ENCODE peak calls at places on chromosomes 5 and 9, in six cellular contexts. M is activated T-cell treated with anti-CD3 and anti-CD28 coated beads for 1 hour; X is stimulated activated CD4-positive, alpha-beta T cell treated with anti-CD3 and anti-CD28 coated beads, Interleukin-2, amount 100 ng/mL, for 48 hours; Q is CD8-positive, alpha-beta memory T cell; K is cardiac fibroblast; U is Right ventricle myocardium inferior. N is an unnamed sample.

GRCh38 chr9:137802021-137802420 is 75.6 kb upstream of the CACNA1B start:
- DNase-seq in M (no peak), U (no peak), K (no peak), X (no peak), Q (no peak), N (no peak)

GRCh38 chr5:156595132-156595787 is 254.8 kb upstream of the PPP1R2B start:
- DNase-seq in U (peak), Q (no peak), M (no peak), K (no peak), X (no peak), N (no peak)

GRCh38 chr9:116355153-116355827 is 201.7 kb downstream of the PAPPA start:
- DNase-seq in U (no peak), X (no peak), Q (no peak), K (peak), M (no peak), N (no peak)

GRCh38 chr9:133685653-133686504 is 49.7 kb downstream of the DBH start:
- DNase-seq in M (no peak), K (no peak), X (no peak), Q (no peak), U (peak), N (no peak)

GRCh38 chr5:90037646-90038045 is 371.9 kb downstream of the CETN3 start:
- DNase-seq in M (no peak), U (no peak), Q (no peak), X (no peak), K (peak), N (no peak)

GRCh38 chr5:125151150-125151932 is 404.9 kb upstream of the ZNF608 start:
- DNase-seq in Q (no peak), K (no peak), X (no peak), M (no peak), U (no peak), N (no peak)

GRCh38 chr5:135825373-135826220 is 8.9 kb upstream of the SLC25A48 start:
- DNase-seq in K (no peak), X (no peak), M (no peak), U (no peak), Q (no peak), N (no peak)

GRCh38 chr5:76337949-76338589 is 65.0 kb upstream of the IQGAP2 start:
- DNase-seq in X (peak), M (peak), U (no peak), Q (peak), K (peak), N (peak)

GRCh38 chr9:77648458-77649108 is 461 bp upstream of the GNA14 start:
- DNase-seq in X (no peak), K (peak), M (no peak), Q (no peak), U (peak), N (no peak)

GRCh38 chr9:5450360-5451051 is at the start of gene CD274:
- DNase-seq in M (peak), X (peak), K (peak), U (peak), Q (peak), N (no peak)

GRCh38 chr9:37100317-37100716 is 20.1 kb upstream of the ZCCHC7 start:
- DNase-seq in Q (no peak), X (no peak), U (no peak), M (no peak), K (no peak), N (no peak)

GRCh38 chr5:133962801-133963476 is 5.5 kb downstream of the C5orf15 start:
- DNase-seq in X (no peak), Q (no peak), U (no peak), K (peak), M (no peak), N (no peak)

GRCh38 chr5:154753792-154754191 is 1.4 kb upstream of the LARP1 start:
- DNase-seq in X (no peak), U (peak), M (no peak), Q (no peak), K (peak), N (no peak)

GRCh38 chr9:91789941-91790340 is 160.1 kb downstream of the ROR2 start:
- DNase-seq in M (no peak), K (no peak), X (no peak), Q (no peak), U (no peak), N (no peak)

GRCh38 chr5:132420706-132421272 is 51.3 kb downstream of the SLC22A5 start:
- DNase-seq in U (no peak), Q (no peak), X (no peak), M (no peak), K (peak), N (peak)

GRCh38 chr5:57466544-57466943 is 16.1 kb downstream of the ACTBL2 start:
- DNase-seq in Q (no peak), M (no peak), U (no peak), K (no peak), X (no peak), N (no peak)

N was measured in NAMALWA.